ENCODE peak calls at places on chromosomes 11 and 22, in ten cellular contexts. Z is left ventricle myocardium inferior; W is Peyer's patch; V is sigmoid colon; C is cardiac muscle cell; S is uterus; M is CD8-positive, alpha-beta T cell; E is Karpas-422; Q is MM.1S; L is GM23248. P is an unnamed sample.

GRCh38 chr11:134482128-134482527 is 70.1 kb upstream of the B3GAT1 start:
- DNase-seq in V (no peak), S (no peak), M (no peak), E (no peak), Z (no peak), W (no peak), C (no peak), Q (no peak), L (no peak), P (no peak)

GRCh38 chr11:76670475-76671235 is at the start of gene LRRC32:
- DNase-seq in Q (no peak), Z (peak; percentile 75), S (peak; percentile 62), E (peak; percentile 73), C (peak; percentile 54), W (peak; percentile 65), V (peak; percentile 77), L (peak; percentile 40), M (no peak), P (no peak)

GRCh38 chr11:125799808-125800207 is 11.9 kb downstream of the PATE3 start:
- DNase-seq in Z (no peak), E (no peak), V (no peak), M (no peak), W (no peak), L (no peak), Q (no peak), S (no peak), C (no peak), P (no peak)

GRCh38 chr11:36363361-36364272 is 67.5 kb downstream of the PRR5L start:
- DNase-seq in E (no peak), M (no peak), V (no peak), C (peak; percentile 22), Q (peak; percentile 10), S (no peak), Z (no peak), W (no peak), L (peak; percentile 18), P (no peak)

GRCh38 chr22:47452184-47452583 is 689.7 kb downstream of the TBC1D22A start:
- DNase-seq in C (no peak), Q (no peak), M (no peak), Z (no peak), L (no peak), E (peak; percentile 87), V (no peak), S (no peak), W (no peak), P (no peak)

GRCh38 chr22:47484960-47485571 is 722.6 kb downstream of the TBC1D22A start:
- DNase-seq in V (no peak), C (no peak), E (no peak), Q (no peak), S (no peak), M (no peak), L (no peak), Z (no peak), W (no peak), P (no peak)

GRCh38 chr22:25057013-25057881 is 104.7 kb downstream of the KIAA1671 start:
- DNase-seq in W (peak; percentile 89), Z (peak; percentile 58), M (peak; percentile 85), C (peak; percentile 72), S (peak; percentile 37), L (peak; percentile 52), E (peak; percentile 87), Q (peak; percentile 64), V (peak; percentile 69), P (peak; percentile 29)

GRCh38 chr11:134283461-134284230 is 7.5 kb downstream of the GLB1L3 start:
- DNase-seq in M (no peak), W (no peak), S (no peak), E (no peak), C (no peak), L (no peak), V (no peak), Q (no peak), Z (no peak), P (no peak)

GRCh38 chr22:46432164-46433068 is 96.9 kb downstream of the TRMU start:
- DNase-seq in Q (peak; percentile 85), L (no peak), E (no peak), Z (no peak), C (no peak), V (no peak), M (peak; percentile 69), S (no peak), W (no peak), P (no peak)

GRCh38 chr11:105211806-105212531 is 72.4 kb upstream of the CARD18 start:
- DNase-seq in S (no peak), Z (no peak), V (no peak), L (no peak), W (no peak), C (no peak), E (no peak), Q (no peak), M (no peak), P (no peak)

GRCh38 chr11:73270089-73270854 is 1.9 kb upstream of the P2RY6 start:
- DNase-seq in W (peak; percentile 57), Q (peak; percentile 15), E (peak; percentile 58), C (no peak), Z (no peak), M (peak; percentile 45), L (no peak), S (no peak), V (peak; percentile 53), P (no peak)

GRCh38 chr11:93529707-93530467 is 13.3 kb downstream of the SMCO4 start:
- DNase-seq in Z (no peak), Q (no peak), V (no peak), E (no peak), S (no peak), L (peak; percentile 57), W (no peak), C (no peak), M (no peak), P (no peak)

GRCh38 chr11:93530468-93530826 is 12.7 kb downstream of the SMCO4 start:
- DNase-seq in M (no peak), Z (no peak), L (peak; percentile 10), E (no peak), S (no peak), W (no peak), C (no peak), V (no peak), Q (no peak), P (no peak)

GRCh38 chr11:93526691-93527583 is 16.3 kb downstream of the SMCO4 start:
- DNase-seq in W (no peak), L (no peak), Z (no peak), E (no peak), Q (no peak), S (no peak), V (no peak), M (no peak), C (no peak), P (no peak)

GRCh38 chr11:93528252-93528651 is 14.9 kb downstream of the SMCO4 start:
- DNase-seq in Q (no peak), S (no peak), L (no peak), W (no peak), E (no peak), C (no peak), V (no peak), M (no peak), Z (peak; percentile 47), P (no peak)

GRCh38 chr11:93528757-93529639 is 14.2 kb downstream of the SMCO4 start:
- DNase-seq in M (no peak), V (no peak), Z (no peak), L (peak; percentile 13), S (peak; percentile 31), E (no peak), W (no peak), C (no peak), Q (no peak), P (no peak)
- H3K4me1 ChIP-seq in M (peaks cover 7% of the 10 kb centered on the region), V (peaks cover 18% of the 10 kb centered on the region), Z (peaks cover 94% of the 10 kb centered on the region), L (peaks cover 27% of the 10 kb centered on the region), S (no peaks in the 10 kb centered on the region), E (peaks cover 5% of the 10 kb centered on the region), W (peaks cover 5% of the 10 kb centered on the region), C (peaks cover 79% of the 10 kb centered on the region), Q (peaks cover 13% of the 10 kb centered on the region), P (no peaks in the 10 kb centered on the region)

DNA sequence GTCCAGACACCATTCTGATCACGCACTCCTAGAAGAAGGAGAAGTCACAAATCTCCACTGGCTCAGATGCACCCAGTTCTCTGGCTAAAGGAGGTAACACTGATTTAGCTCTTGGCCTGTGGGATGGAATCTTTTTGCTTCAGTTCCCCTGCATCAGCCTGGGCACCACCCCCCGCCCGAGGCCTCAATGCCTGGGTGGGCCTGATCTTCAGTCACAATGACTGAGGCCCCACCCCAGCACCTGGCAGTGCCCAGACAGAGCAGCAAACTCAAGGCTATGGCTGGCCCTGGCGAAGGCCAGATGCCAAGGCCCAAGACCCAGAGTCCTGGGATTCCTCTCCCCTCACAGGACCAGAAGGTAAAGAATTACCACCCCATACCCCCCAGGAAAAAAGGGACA is 5.0 kb downstream of the CYB561A3 start:
- DNase-seq in L (no peak), Z (no peak), V (no peak), C (no peak), W (no peak), M (no peak), Q (no peak), S (no peak), E (peak; percentile 58), P (no peak)
- H3K4me3 ChIP-seq in L (no peak overlapping the region), Z (no peak overlapping the region), V (no peak overlapping the region), C (no peak overlapping the region), W (no peak overlapping the region), M (no peak overlapping the region), Q (no peak overlapping the region), S (no peak overlapping the region), E (peak overlapping the region; percentile 47), P (no peak overlapping the region)

GRCh38 chr11:45852712-45853101 is 5.4 kb downstream of the CRY2 start:
- DNase-seq in M (no peak), Z (peak; percentile 59), V (no peak), Q (peak; percentile 77), L (peak; percentile 31), S (no peak), E (peak; percentile 67), C (no peak), W (no peak), P (no peak)
- H3K27ac ChIP-seq in M (no peak overlapping the region), Z (peak overlapping the region; percentile 99), V (peak overlapping the region; percentile 90), Q (peak overlapping the region; percentile 62), L (no peak overlapping the region), S (peak overlapping the region; percentile 41), E (no peak overlapping the region), C (no peak overlapping the region), W (no peak overlapping the region), P (no peak overlapping the region)

GRCh38 chr11:86798988-86799387 is 1.4 kb upstream of the PRSS23 start:
- DNase-seq in Q (no peak), S (peak; percentile 68), Z (no peak), M (no peak), C (no peak), E (no peak), L (peak; percentile 93), V (no peak), W (no peak), P (peak; percentile 55)

GRCh38 chr11:86802146-86802545 is 1.8 kb downstream of the PRSS23 start:
- DNase-seq in C (no peak), W (no peak), V (no peak), M (no peak), S (no peak), L (no peak), Z (no peak), Q (no peak), E (no peak), P (no peak)

GRCh38 chr11:86800956-86801264 is 568 bp downstream of the PRSS23 start:
- DNase-seq in V (no peak), E (no peak), S (no peak), W (no peak), Z (no peak), L (no peak), M (no peak), Q (no peak), C (no peak), P (no peak)

GRCh38 chr11:86799680-86800075 is 664 bp upstream of the PRSS23 start:
- DNase-seq in L (no peak), Z (no peak), W (no peak), V (peak; percentile 78), S (peak; percentile 49), C (peak; percentile 41), M (no peak), E (no peak), Q (no peak), P (no peak)

GRCh38 chr11:86800076-86800955 is at the start of gene PRSS23:
- DNase-seq in Z (peak; percentile 66), E (no peak), L (peak; percentile 84), M (no peak), Q (peak; percentile 71), C (peak; percentile 88), S (peak; percentile 73), W (peak; percentile 81), V (peak; percentile 88), P (peak; percentile 64)
- H3K4me1 ChIP-seq in Z (peaks cover 25% of the 10 kb centered on the region), E (no peaks in the 10 kb centered on the region), L (peaks cover 54% of the 10 kb centered on the region), M (peaks cover 3% of the 10 kb centered on the region), Q (peaks cover 4% of the 10 kb centered on the region), C (peaks cover 24% of the 10 kb centered on the region), S (no peaks in the 10 kb centered on the region), W (peaks cover 3% of the 10 kb centered on the region), V (peaks cover 34% of the 10 kb centered on the region), P (peaks cover 47% of the 10 kb centered on the region)

P was measured in SJSA1.